ENCODE peak calls at places on chromosomes 3 and 15, in nine cellular contexts. One of them, this sample, is unnamed.

GRCh38 chr15:59237119-59237853 is 30.6 kb downstream of the LDHAL6B start:
- DNase-seq in hepatocyte: no peak
- DNase-seq in Ammon's horn: no peak
- DNase-seq in RWPE2: no peak
- DNase-seq in foreskin fibroblast: no peak
- DNase-seq in activated T-cell treated with anti-CD3 and anti-CD28 coated beads for 1 hour: no peak
- DNase-seq in NCI-H1436: no peak
- DNase-seq in activated naive CD8-positive, alpha-beta T cell treated with anti-CD3 and anti-CD28 coated beads, Interleukin-2, amount 50 U/mL, for 24 hours: no peak
- DNase-seq in NB4: peak
- DNase-seq in this sample: no peak

GRCh38 chr3:38154625-38155255 is 10.6 kb upstream of the OXSR1 start:
- DNase-seq in NCI-H1436: no peak
- DNase-seq in RWPE2: no peak
- DNase-seq in activated naive CD8-positive, alpha-beta T cell treated with anti-CD3 and anti-CD28 coated beads, Interleukin-2, amount 50 U/mL, for 24 hours: no peak
- DNase-seq in NB4: no peak
- DNase-seq in Ammon's horn: no peak
- DNase-seq in hepatocyte: no peak
- DNase-seq in foreskin fibroblast: no peak
- DNase-seq in activated T-cell treated with anti-CD3 and anti-CD28 coated beads for 1 hour: no peak
- DNase-seq in this sample: no peak

GRCh38 chr15:44094776-44095175 is 100.3 kb downstream of the FRMD5 start:
- DNase-seq in Ammon's horn: no peak
- DNase-seq in RWPE2: no peak
- DNase-seq in foreskin fibroblast: no peak
- DNase-seq in activated T-cell treated with anti-CD3 and anti-CD28 coated beads for 1 hour: no peak
- DNase-seq in NCI-H1436: no peak
- DNase-seq in activated naive CD8-positive, alpha-beta T cell treated with anti-CD3 and anti-CD28 coated beads, Interleukin-2, amount 50 U/mL, for 24 hours: no peak
- DNase-seq in NB4: no peak
- DNase-seq in hepatocyte: no peak
- DNase-seq in this sample: no peak

GRCh38 chr3:40877651-40878463 is 321.4 kb upstream of the CTNNB1 start:
- DNase-seq in activated T-cell treated with anti-CD3 and anti-CD28 coated beads for 1 hour: no peak
- DNase-seq in activated naive CD8-positive, alpha-beta T cell treated with anti-CD3 and anti-CD28 coated beads, Interleukin-2, amount 50 U/mL, for 24 hours: no peak
- DNase-seq in foreskin fibroblast: no peak
- DNase-seq in NB4: no peak
- DNase-seq in RWPE2: no peak
- DNase-seq in NCI-H1436: no peak
- DNase-seq in Ammon's horn: peak
- DNase-seq in hepatocyte: peak
- DNase-seq in this sample: peak

GRCh38 chr3:152069871-152070270 is 196.4 kb downstream of the SUCNR1 start:
- DNase-seq in hepatocyte: no peak
- DNase-seq in Ammon's horn: no peak
- DNase-seq in activated T-cell treated with anti-CD3 and anti-CD28 coated beads for 1 hour: no peak
- DNase-seq in activated naive CD8-positive, alpha-beta T cell treated with anti-CD3 and anti-CD28 coated beads, Interleukin-2, amount 50 U/mL, for 24 hours: no peak
- DNase-seq in RWPE2: no peak
- DNase-seq in NCI-H1436: no peak
- DNase-seq in foreskin fibroblast: peak
- DNase-seq in NB4: peak
- DNase-seq in this sample: no peak

GRCh38 chr15:40470423-40471104 is at the start of gene CHST14:
- DNase-seq in foreskin fibroblast: peak
- DNase-seq in activated T-cell treated with anti-CD3 and anti-CD28 coated beads for 1 hour: peak
- DNase-seq in NB4: peak
- DNase-seq in RWPE2: no peak
- DNase-seq in activated naive CD8-positive, alpha-beta T cell treated with anti-CD3 and anti-CD28 coated beads, Interleukin-2, amount 50 U/mL, for 24 hours: peak
- DNase-seq in hepatocyte: peak
- DNase-seq in Ammon's horn: peak
- DNase-seq in NCI-H1436: peak
- DNase-seq in this sample: peak

GRCh38 chr3:81734742-81735141 is 26.7 kb downstream of the GBE1 start:
- DNase-seq in foreskin fibroblast: no peak
- DNase-seq in NCI-H1436: no peak
- DNase-seq in RWPE2: no peak
- DNase-seq in Ammon's horn: no peak
- DNase-seq in activated T-cell treated with anti-CD3 and anti-CD28 coated beads for 1 hour: no peak
- DNase-seq in activated naive CD8-positive, alpha-beta T cell treated with anti-CD3 and anti-CD28 coated beads, Interleukin-2, amount 50 U/mL, for 24 hours: no peak
- DNase-seq in hepatocyte: no peak
- DNase-seq in NB4: no peak
- DNase-seq in this sample: no peak

GRCh38 chr3:54322354-54322753 is 200.0 kb downstream of the CACNA2D3 start:
- DNase-seq in activated naive CD8-positive, alpha-beta T cell treated with anti-CD3 and anti-CD28 coated beads, Interleukin-2, amount 50 U/mL, for 24 hours: no peak
- DNase-seq in RWPE2: no peak
- DNase-seq in hepatocyte: peak
- DNase-seq in NCI-H1436: no peak
- DNase-seq in activated T-cell treated with anti-CD3 and anti-CD28 coated beads for 1 hour: no peak
- DNase-seq in NB4: no peak
- DNase-seq in Ammon's horn: no peak
- DNase-seq in foreskin fibroblast: no peak
- DNase-seq in this sample: peak

GRCh38 chr3:118977118-118977517 is 57.5 kb downstream of the IGSF11 start:
- DNase-seq in NB4: no peak
- DNase-seq in Ammon's horn: no peak
- DNase-seq in activated naive CD8-positive, alpha-beta T cell treated with anti-CD3 and anti-CD28 coated beads, Interleukin-2, amount 50 U/mL, for 24 hours: no peak
- DNase-seq in activated T-cell treated with anti-CD3 and anti-CD28 coated beads for 1 hour: no peak
- DNase-seq in hepatocyte: no peak
- DNase-seq in RWPE2: no peak
- DNase-seq in NCI-H1436: no peak
- DNase-seq in foreskin fibroblast: no peak
- DNase-seq in this sample: no peak

GRCh38 chr3:159766563-159767185 is 222.0 kb upstream of the IL12A start:
- DNase-seq in activated naive CD8-positive, alpha-beta T cell treated with anti-CD3 and anti-CD28 coated beads, Interleukin-2, amount 50 U/mL, for 24 hours: no peak
- DNase-seq in RWPE2: no peak
- DNase-seq in foreskin fibroblast: peak
- DNase-seq in hepatocyte: no peak
- DNase-seq in NCI-H1436: no peak
- DNase-seq in activated T-cell treated with anti-CD3 and anti-CD28 coated beads for 1 hour: no peak
- DNase-seq in Ammon's horn: peak
- DNase-seq in NB4: no peak
- DNase-seq in this sample: no peak

GRCh38 chr15:41337631-41338522 is 5.2 kb downstream of the NUSAP1 start:
- DNase-seq in Ammon's horn: no peak
- DNase-seq in activated naive CD8-positive, alpha-beta T cell treated with anti-CD3 and anti-CD28 coated beads, Interleukin-2, amount 50 U/mL, for 24 hours: no peak
- DNase-seq in NB4: peak
- DNase-seq in activated T-cell treated with anti-CD3 and anti-CD28 coated beads for 1 hour: no peak
- DNase-seq in hepatocyte: no peak
- DNase-seq in NCI-H1436: no peak
- DNase-seq in RWPE2: peak
- DNase-seq in foreskin fibroblast: peak
- DNase-seq in this sample: no peak

This sample was measured in HepG2.